ENCODE peak calls at places on chromosomes 12 and 14, in four cellular contexts. F is NCI-H146; N is effector memory CD8-positive, alpha-beta T cell; R is stimulated activated CD4-positive, alpha-beta T cell treated with anti-CD3 and anti-CD28 coated beads, Interleukin-4, amount 100 ng/mL, for 4 hours. A is an unnamed sample.

GRCh38 chr12:70920251-70920851 is at the start of gene PTPRR:
- DNase-seq in F (no peak), N (no peak), R (no peak), A (no peak)

GRCh38 chr14:52902971-52903385 is 47.9 kb downstream of the FERMT2 start:
- DNase-seq in F (no peak), N (no peak), R (no peak), A (no peak)

GRCh38 chr14:75811136-75811839 is 150.2 kb downstream of the TTLL5 start:
- DNase-seq in F (no peak), N (no peak), R (no peak), A (peak; percentile 13)

GRCh38 chr14:60655114-60655897 is 6.0 kb upstream of the SIX1 start:
- DNase-seq in F (no peak), N (no peak), R (no peak), A (no peak)

GRCh38 chr14:53791116-53791515 is 165.5 kb downstream of the BMP4 start:
- DNase-seq in F (no peak), N (no peak), R (no peak), A (no peak)

GRCh38 chr14:59582161-59582560 is 5.5 kb upstream of the CCDC175 start:
- DNase-seq in F (no peak), N (no peak), R (no peak), A (no peak)

GRCh38 chr12:131013118-131013517 is 59.4 kb downstream of the ADGRD1 start:
- DNase-seq in F (no peak), N (no peak), R (no peak), A (no peak)

GRCh38 chr14:70392676-70393075 is 24.2 kb downstream of the SYNJ2BP start:
- DNase-seq in F (no peak), N (no peak), R (no peak), A (no peak)

GRCh38 chr14:69685217-69685616 is 73.8 kb downstream of the SUSD6 start:
- DNase-seq in F (no peak), N (no peak), R (peak; percentile 43), A (peak; percentile 22)

GRCh38 chr12:64884728-64885127 is 60.3 kb downstream of the TBC1D30 start:
- DNase-seq in F (no peak), N (no peak), R (no peak), A (no peak)

GRCh38 chr12:114096461-114096860 is 130.3 kb upstream of the RBM19 start:
- DNase-seq in F (no peak), N (no peak), R (no peak), A (no peak)

GRCh38 chr14:75514673-75515630 is 7.3 kb upstream of the BATF start:
- DNase-seq in F (no peak), N (peak; percentile 59), R (no peak), A (peak; percentile 66)

GRCh38 chr14:76117789-76118188 is 33.9 kb upstream of the GPATCH2L start:
- DNase-seq in F (peak; percentile 90), N (no peak), R (no peak), A (no peak)

GRCh38 chr12:21073822-21074460 is 57.1 kb upstream of the SLCO1B1 start:
- DNase-seq in F (no peak), N (no peak), R (no peak), A (no peak)

GRCh38 chr14:97874394-97874793 is 1077.2 kb downstream of the VRK1 start:
- DNase-seq in F (no peak), N (no peak), R (no peak), A (no peak)

GRCh38 chr14:53316504-53316903 is 163.4 kb upstream of the DDHD1 start:
- DNase-seq in F (no peak), N (no peak), R (no peak), A (no peak)

GRCh38 chr12:55933158-55933798 is 2.3 kb downstream of the DGKA start:
- DNase-seq in F (no peak), N (no peak), R (no peak), A (no peak)

GRCh38 chr12:65926119-65927004 is 102.1 kb downstream of the HMGA2 start:
- DNase-seq in F (no peak), N (peak; percentile 12), R (no peak), A (no peak)

GRCh38 chr12:108629156-108629555 is 4.5 kb downstream of the SELPLG start:
- DNase-seq in F (no peak), N (peak; percentile 13), R (no peak), A (no peak)

GRCh38 chr12:11150832-11151231 is 16.4 kb upstream of the TAS2R30 start:
- DNase-seq in F (no peak), N (no peak), R (no peak), A (no peak)

GRCh38 chr12:107843351-107844311 is 69.1 kb downstream of the ASCL4 start:
- DNase-seq in F (no peak), N (no peak), R (no peak), A (no peak)

GRCh38 chr12:121575952-121576615 is 4.7 kb downstream of the KDM2B start:
- DNase-seq in F (no peak), N (no peak), R (no peak), A (no peak)

GRCh38 chr12:45051490-45052105 is 699 bp upstream of the DBX2 start:
- DNase-seq in F (no peak), N (no peak), R (no peak), A (no peak)

GRCh38 chr12:4203772-4204376 is 69.7 kb upstream of the CCND2 start:
- DNase-seq in F (no peak), N (no peak), R (no peak), A (no peak)

GRCh38 chr12:114713466-114714215 is 29.7 kb upstream of the TBX3 start:
- DNase-seq in F (no peak), N (no peak), R (no peak), A (no peak)

GRCh38 chr14:45252356-45253069 is 489 bp downstream of the MIS18BP1 start:
- DNase-seq in F (no peak), N (no peak), R (no peak), A (no peak)

GRCh38 chr12:52186135-52186840 is 5.5 kb downstream of the KRT80 start:
- DNase-seq in F (peak; percentile 89), N (no peak), R (no peak), A (no peak)

GRCh38 chr14:23403908-23404307 is 4.2 kb downstream of the MYH6 start:
- DNase-seq in F (no peak), N (no peak), R (no peak), A (no peak)

A was measured in CD4-positive, alpha-beta memory T cell.